ENCODE peak calls at places on chromosomes 13 and 19, in eight cellular contexts. R is kidney tubule cell; L is stimulated activated naive B cell treated with anti-CD40 and anti-IgM and Interleukin-4, amounts not matched to agents 10 μg/mL and 1 μg/mL and 100 μg/mL, for 72 hours; S is tibial artery; O is Daoy; U is skeletal muscle cell; Y is stimulated activated CD8-positive, alpha-beta memory T cell treated with anti-CD3 and anti-CD28 coated beads, Interleukin-12 subunit alpha, Interleukin-12 subunit beta, amount 100 ng/mL, for 1 hour; E is GM12864. N is an unnamed sample.

GRCh38 chr19:8259142-8259921 is 48.8 kb downstream of the CD320 start:
- DNase-seq in E (no peak), O (no peak), S (no peak), R (no peak), Y (no peak), L (no peak), U (no peak), N (no peak)

GRCh38 chr13:92967923-92968322 is 258.7 kb upstream of the GPC6 start:
- DNase-seq in E (no peak), U (no peak), O (no peak), S (no peak), L (no peak), Y (no peak), R (peak; percentile 7), N (no peak)

GRCh38 chr13:19836472-19836871 is 27.0 kb downstream of the ZMYM5 start:
- DNase-seq in E (no peak), O (no peak), R (peak; percentile 20), L (no peak), Y (no peak), U (no peak), S (no peak), N (no peak)

GRCh38 chr19:33085570-33086128 is 4.7 kb downstream of the GPATCH1 start:
- DNase-seq in S (no peak), U (no peak), L (no peak), Y (no peak), O (no peak), R (no peak), E (no peak), N (no peak)

GRCh38 chr19:2199215-2199614 is 35.5 kb downstream of the DOT1L start:
- DNase-seq in R (no peak), O (no peak), U (no peak), Y (no peak), S (no peak), E (no peak), L (no peak), N (no peak)

GRCh38 chr19:46748325-46749109 is 2.3 kb upstream of the STRN4 start:
- DNase-seq in S (peak; percentile 78), E (no peak), U (no peak), Y (peak; percentile 70), R (peak; percentile 51), L (peak; percentile 35), O (peak; percentile 59), N (no peak)

GRCh38 chr19:51440846-51441409 is 17.3 kb downstream of the SIGLEC8 start:
- DNase-seq in E (no peak), L (peak; percentile 66), U (no peak), R (peak; percentile 6), O (peak; percentile 81), S (no peak), Y (no peak), N (no peak)

GRCh38 chr13:113786262-113786841 is 27.3 kb downstream of the TMEM255B start:
- DNase-seq in O (peak; percentile 30), U (peak; percentile 13), R (peak; percentile 47), L (no peak), S (no peak), Y (no peak), E (no peak), N (no peak)

GRCh38 chr13:51763486-51763885 is 40.5 kb downstream of the DHRS12 start:
- DNase-seq in U (no peak), O (no peak), R (no peak), Y (no peak), S (no peak), E (no peak), L (no peak), N (no peak)

GRCh38 chr13:76929320-76929719 is 19.0 kb upstream of the ACOD1 start:
- DNase-seq in O (no peak), L (no peak), S (no peak), E (no peak), R (no peak), Y (no peak), U (no peak), N (no peak)

GRCh38 chr13:71760226-71760591 is 106.8 kb downstream of the DACH1 start:
- DNase-seq in Y (no peak), U (no peak), L (no peak), O (no peak), E (no peak), R (no peak), S (no peak), N (no peak)

GRCh38 chr13:51760592-51760991 is 43.4 kb downstream of the DHRS12 start:
- DNase-seq in O (peak; percentile 9), L (no peak), Y (no peak), S (no peak), U (peak; percentile 72), R (no peak), E (no peak), N (no peak)

GRCh38 chr19:47798904-47799266 is 5.5 kb downstream of the TPRX1 start:
- DNase-seq in O (no peak), E (no peak), S (no peak), U (no peak), L (no peak), Y (no peak), R (no peak), N (no peak)

GRCh38 chr19:1668048-1668338 is 15.6 kb upstream of the TCF3 start:
- DNase-seq in L (no peak), S (no peak), R (no peak), Y (no peak), U (no peak), E (no peak), O (no peak), N (no peak)

GRCh38 chr19:50830266-50831025 is 2.9 kb downstream of the KLK15 start:
- DNase-seq in U (no peak), Y (no peak), R (peak; percentile 13), E (no peak), O (peak; percentile 62), L (no peak), S (no peak), N (no peak)

GRCh38 chr19:5214902-5215301 is 125.7 kb downstream of the PTPRS start:
- DNase-seq in L (no peak), E (no peak), R (no peak), Y (no peak), S (no peak), U (no peak), O (no peak), N (no peak)

GRCh38 chr19:53388168-53388567 is 6.8 kb upstream of the ZNF765 start:
- DNase-seq in S (no peak), E (no peak), O (no peak), R (no peak), L (no peak), U (no peak), Y (no peak), N (no peak)

GRCh38 chr13:109275848-109276247 is 510.5 kb downstream of the IRS2 start:
- DNase-seq in E (no peak), S (no peak), L (no peak), R (peak; percentile 52), U (no peak), Y (no peak), O (peak; percentile 8), N (no peak)